ENCODE peak calls at places on chromosomes 13 and 19, in six cellular contexts. S is brain microvascular endothelial cell, T is fibroblast of mammary gland, N is AG08396, H is PC-3, W is left ventricle myocardium inferior. D is an unnamed sample.

GRCh38 chr19:41323430-41324125 is 13.6 kb downstream of the CCDC97 start:
- DNase-seq in S (peak), T (peak), N (peak), H (peak), W (peak), D (no peak)

GRCh38 chr13:109767023-109767422 is 19.4 kb downstream of the IRS2 start:
- DNase-seq in S (no peak), T (no peak), N (no peak), H (no peak), W (no peak), D (no peak)

GRCh38 chr13:114146629-114147028 is 14.2 kb upstream of the RASA3 start:
- DNase-seq in S (no peak), T (no peak), N (no peak), H (no peak), W (no peak), D (no peak)

GRCh38 chr13:45194081-45194939 is 6.5 kb downstream of the KCTD4 start:
- DNase-seq in S (peak), T (peak), N (no peak), H (no peak), W (peak), D (no peak)

GRCh38 chr13:76745246-76746200 is 140.7 kb downstream of the KCTD12 start:
- DNase-seq in S (no peak), T (no peak), N (no peak), H (no peak), W (no peak), D (no peak)

GRCh38 chr13:112244495-112245177 is 131.5 kb upstream of the SPACA7 start:
- DNase-seq in S (no peak), T (no peak), N (no peak), H (no peak), W (no peak), D (no peak)

GRCh38 chr13:53105477-53105876 is 76.9 kb downstream of the OLFM4 start:
- DNase-seq in S (no peak), T (no peak), N (no peak), H (no peak), W (no peak), D (no peak)

GRCh38 chr13:35198821-35199220 is 256.8 kb downstream of the NBEA start:
- DNase-seq in S (no peak), T (no peak), N (no peak), H (no peak), W (no peak), D (no peak)

GRCh38 chr13:48412881-48413351 is at the start of gene LPAR6:
- DNase-seq in S (peak), T (peak), N (peak), H (peak), W (no peak), D (peak)

GRCh38 chr19:3367572-3368440 is 1.4 kb downstream of the NFIC start:
- DNase-seq in S (no peak), T (peak), N (peak), H (no peak), W (no peak), D (no peak)

GRCh38 chr13:77596777-77597176 is 61.3 kb downstream of the SCEL start:
- DNase-seq in S (no peak), T (no peak), N (no peak), H (no peak), W (no peak), D (no peak)

GRCh38 chr13:113043931-113044330 is 61.7 kb upstream of the F7 start:
- DNase-seq in S (no peak), T (no peak), N (no peak), H (no peak), W (no peak), D (no peak)

GRCh38 chr13:110618780-110619179 is 3.4 kb downstream of the NAXD start:
- DNase-seq in S (no peak), T (no peak), N (no peak), H (no peak), W (no peak), D (no peak)

GRCh38 chr13:73335226-73335625 is 276.4 kb downstream of the KLF5 start:
- DNase-seq in S (peak), T (peak), N (no peak), H (peak), W (no peak), D (no peak)

GRCh38 chr19:45045671-45046353 is 7.0 kb downstream of the CLASRP start:
- DNase-seq in S (no peak), T (no peak), N (no peak), H (no peak), W (no peak), D (no peak)

GRCh38 chr19:35757231-35757748 is 461 bp upstream of the HSPB6 start:
- DNase-seq in S (peak), T (peak), N (peak), H (peak), W (peak), D (no peak)